ENCODE peak calls at places on chromosomes 4 and X, in six cellular contexts. One of them, this sample, is unnamed.
A peak's percentile ranks its signal among the peaks of the same experiment; 100 is the strongest.

GRCh38 chrX:98111684-98112083 is 1228.0 kb downstream of the RPA4 start:
- DNase-seq in IMR-90: no peak
- DNase-seq in hepatocyte: no peak
- DNase-seq in A549: no peak
- DNase-seq in coronary artery: no peak
- DNase-seq in SK-N-SH: no peak
- DNase-seq in this sample: no peak

GRCh38 chrX:139720136-139720535 is 12.2 kb upstream of the MCF2 start:
- DNase-seq in IMR-90: peak; percentile 68
- DNase-seq in hepatocyte: no peak
- DNase-seq in A549: peak; percentile 34
- DNase-seq in coronary artery: no peak
- DNase-seq in SK-N-SH: no peak
- DNase-seq in this sample: peak; percentile 30

GRCh38 chrX:133535066-133535465 is 119.8 kb upstream of the GPC4 start:
- DNase-seq in IMR-90: no peak
- DNase-seq in hepatocyte: no peak
- DNase-seq in A549: no peak
- DNase-seq in coronary artery: no peak
- DNase-seq in SK-N-SH: no peak
- DNase-seq in this sample: no peak

GRCh38 chr4:94298725-94299252 is 43.8 kb downstream of the HPGDS start:
- DNase-seq in IMR-90: no peak
- DNase-seq in hepatocyte: peak; percentile 46
- DNase-seq in A549: no peak
- DNase-seq in coronary artery: no peak
- DNase-seq in SK-N-SH: no peak
- DNase-seq in this sample: no peak

GRCh38 chrX:118062048-118062789 is 54.4 kb downstream of the KLHL13 start:
- DNase-seq in IMR-90: no peak
- DNase-seq in hepatocyte: no peak
- DNase-seq in A549: no peak
- DNase-seq in coronary artery: no peak
- DNase-seq in SK-N-SH: no peak
- DNase-seq in this sample: no peak

GRCh38 chr4:163385466-163385865 is 41.8 kb downstream of the NPY5R start:
- DNase-seq in IMR-90: no peak
- DNase-seq in hepatocyte: no peak
- DNase-seq in A549: no peak
- DNase-seq in coronary artery: no peak
- DNase-seq in SK-N-SH: no peak
- DNase-seq in this sample: no peak

GRCh38 chr4:164081371-164081770 is 586.9 kb downstream of the TMA16 start:
- DNase-seq in IMR-90: no peak
- DNase-seq in hepatocyte: no peak
- DNase-seq in A549: no peak
- DNase-seq in coronary artery: no peak
- DNase-seq in SK-N-SH: no peak
- DNase-seq in this sample: no peak

GRCh38 chr4:4847011-4847410 is 12.5 kb upstream of the MSX1 start:
- DNase-seq in IMR-90: no peak
- DNase-seq in hepatocyte: no peak
- DNase-seq in A549: no peak
- DNase-seq in coronary artery: no peak
- DNase-seq in SK-N-SH: no peak
- DNase-seq in this sample: no peak

GRCh38 chr4:20532871-20533870 is 167.1 kb upstream of the PACRGL start:
- DNase-seq in IMR-90: peak; percentile 41
- DNase-seq in hepatocyte: no peak
- DNase-seq in A549: no peak
- DNase-seq in coronary artery: no peak
- DNase-seq in SK-N-SH: no peak
- DNase-seq in this sample: no peak

GRCh38 chr4:181896609-181897008 is 346.6 kb upstream of the TENM3 start:
- DNase-seq in IMR-90: no peak
- DNase-seq in hepatocyte: peak; percentile 10
- DNase-seq in A549: no peak
- DNase-seq in coronary artery: no peak
- DNase-seq in SK-N-SH: no peak
- DNase-seq in this sample: peak; percentile 55

DNA sequence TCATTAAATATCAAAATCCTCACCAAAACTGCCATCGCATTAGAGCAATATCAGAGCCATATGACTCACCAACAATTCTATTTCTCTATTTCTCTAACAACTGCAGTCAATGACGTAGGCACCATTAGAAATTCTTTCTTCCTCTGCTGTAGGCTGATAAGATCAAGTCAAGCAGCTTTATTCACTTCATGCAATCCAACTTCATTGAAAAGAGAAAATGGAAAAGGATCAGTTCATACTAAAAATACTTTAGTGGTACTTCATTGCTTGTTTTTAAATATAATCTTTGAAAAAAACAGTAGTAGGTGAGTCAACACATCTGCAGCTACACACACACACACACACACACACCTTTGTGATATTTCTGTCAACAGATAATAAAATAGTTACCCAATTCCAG is 345.3 kb upstream of the TENM3 start:
- DNase-seq in IMR-90: peak; percentile 91
- DNase-seq in hepatocyte: peak; percentile 21
- DNase-seq in A549: no peak
- DNase-seq in coronary artery: no peak
- DNase-seq in SK-N-SH: no peak
- DNase-seq in this sample: no peak
- H3K4me3 ChIP-seq in IMR-90: no peak overlapping the region
- H3K4me3 ChIP-seq in hepatocyte: no peak overlapping the region
- H3K4me3 ChIP-seq in A549: no peak overlapping the region
- H3K4me3 ChIP-seq in coronary artery: no peak overlapping the region
- H3K4me3 ChIP-seq in SK-N-SH: no peak overlapping the region
- H3K4me3 ChIP-seq in this sample: no peak overlapping the region

GRCh38 chr4:131052646-131053045 is 1956.7 kb downstream of the C4orf33 start:
- DNase-seq in IMR-90: no peak
- DNase-seq in hepatocyte: peak; percentile 9
- DNase-seq in A549: no peak
- DNase-seq in coronary artery: no peak
- DNase-seq in SK-N-SH: no peak
- DNase-seq in this sample: no peak

GRCh38 chr4:131054489-131055019 is 1958.6 kb downstream of the C4orf33 start:
- DNase-seq in IMR-90: no peak
- DNase-seq in hepatocyte: no peak
- DNase-seq in A549: peak; percentile 17
- DNase-seq in coronary artery: no peak
- DNase-seq in SK-N-SH: no peak
- DNase-seq in this sample: no peak
- TF ChIP-seq CTCF in IMR-90: no peak
- TF ChIP-seq CTCF in hepatocyte: no peak
- TF ChIP-seq CTCF in A549: no peak
- TF ChIP-seq CTCF in coronary artery: no peak
- TF ChIP-seq CTCF in SK-N-SH: no peak
- TF ChIP-seq CTCF in this sample: no peak

GRCh38 chr4:8050180-8050554 is 108.4 kb downstream of the ABLIM2 start:
- DNase-seq in IMR-90: no peak
- DNase-seq in hepatocyte: no peak
- DNase-seq in A549: no peak
- DNase-seq in coronary artery: no peak
- DNase-seq in SK-N-SH: no peak
- DNase-seq in this sample: no peak
- H3K27ac ChIP-seq in IMR-90: no peak overlapping the region
- H3K27ac ChIP-seq in hepatocyte: no peak overlapping the region
- H3K27ac ChIP-seq in A549: no peak overlapping the region
- H3K27ac ChIP-seq in coronary artery: no peak overlapping the region
- H3K27ac ChIP-seq in SK-N-SH: no peak overlapping the region
- H3K27ac ChIP-seq in this sample: no peak overlapping the region

GRCh38 chrX:111052478-111052877 is 43.5 kb upstream of the PAK3 start:
- DNase-seq in IMR-90: no peak
- DNase-seq in hepatocyte: no peak
- DNase-seq in A549: no peak
- DNase-seq in coronary artery: no peak
- DNase-seq in SK-N-SH: no peak
- DNase-seq in this sample: no peak

GRCh38 chrX:111047575-111047974 is 48.4 kb upstream of the PAK3 start:
- DNase-seq in IMR-90: no peak
- DNase-seq in hepatocyte: no peak
- DNase-seq in A549: no peak
- DNase-seq in coronary artery: no peak
- DNase-seq in SK-N-SH: no peak
- DNase-seq in this sample: no peak
- H3K4me3 ChIP-seq in IMR-90: no peak overlapping the region
- H3K4me3 ChIP-seq in hepatocyte: no peak overlapping the region
- H3K4me3 ChIP-seq in A549: no peak overlapping the region
- H3K4me3 ChIP-seq in coronary artery: no peak overlapping the region
- H3K4me3 ChIP-seq in SK-N-SH: no peak overlapping the region
- H3K4me3 ChIP-seq in this sample: no peak overlapping the region

DNA sequence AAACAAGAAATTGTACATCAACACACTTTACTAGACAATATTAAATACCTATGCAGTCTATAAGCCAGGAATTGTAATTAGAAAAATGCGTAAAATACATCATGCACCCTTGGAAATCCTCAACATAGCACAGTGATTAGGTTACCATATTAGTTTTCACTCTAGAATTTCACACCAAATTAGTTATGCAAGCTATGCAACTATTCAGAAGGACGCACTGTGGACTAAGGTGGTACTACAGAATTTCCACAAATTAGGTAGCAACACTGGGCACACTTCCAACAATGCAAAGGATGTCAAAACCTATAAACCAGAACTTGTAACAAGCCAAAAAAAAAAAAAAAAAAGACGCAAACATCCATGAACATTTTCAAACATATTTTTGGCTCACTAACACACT is 71.1 kb upstream of the ZCCHC13 start:
- DNase-seq in IMR-90: peak; percentile 23
- DNase-seq in hepatocyte: no peak
- DNase-seq in A549: peak; percentile 43
- DNase-seq in coronary artery: no peak
- DNase-seq in SK-N-SH: peak; percentile 5
- DNase-seq in this sample: no peak
- TF ChIP-seq CTCF in IMR-90: no peak
- TF ChIP-seq CTCF in hepatocyte: no peak
- TF ChIP-seq CTCF in A549: no peak
- TF ChIP-seq CTCF in coronary artery: no peak
- TF ChIP-seq CTCF in SK-N-SH: peak; percentile 30
- TF ChIP-seq CTCF in this sample: no peak

GRCh38 chr4:184669251-184669650 is 19.7 kb downstream of the PRIMPOL start:
- DNase-seq in IMR-90: no peak
- DNase-seq in hepatocyte: no peak
- DNase-seq in A549: no peak
- DNase-seq in coronary artery: no peak
- DNase-seq in SK-N-SH: no peak
- DNase-seq in this sample: no peak
- H3K27ac ChIP-seq in IMR-90: no peak overlapping the region
- H3K27ac ChIP-seq in hepatocyte: no peak overlapping the region
- H3K27ac ChIP-seq in A549: no peak overlapping the region
- H3K27ac ChIP-seq in coronary artery: no peak overlapping the region
- H3K27ac ChIP-seq in SK-N-SH: no peak overlapping the region
- H3K27ac ChIP-seq in this sample: no peak overlapping the region

GRCh38 chr4:47032405-47033106 is 1.2 kb downstream of the GABRB1 start:
- DNase-seq in IMR-90: peak; percentile 65
- DNase-seq in hepatocyte: peak; percentile 84
- DNase-seq in A549: peak; percentile 30
- DNase-seq in coronary artery: peak; percentile 83
- DNase-seq in SK-N-SH: peak; percentile 82
- DNase-seq in this sample: peak; percentile 20
- H3K4me3 ChIP-seq in IMR-90: peak overlapping the region; percentile 58
- H3K4me3 ChIP-seq in hepatocyte: peak overlapping the region; percentile 94
- H3K4me3 ChIP-seq in A549: peak overlapping the region; percentile 31
- H3K4me3 ChIP-seq in coronary artery: peak overlapping the region; percentile 68
- H3K4me3 ChIP-seq in SK-N-SH: peak overlapping the region; percentile 67
- H3K4me3 ChIP-seq in this sample: peak overlapping the region; percentile 68

DNA sequence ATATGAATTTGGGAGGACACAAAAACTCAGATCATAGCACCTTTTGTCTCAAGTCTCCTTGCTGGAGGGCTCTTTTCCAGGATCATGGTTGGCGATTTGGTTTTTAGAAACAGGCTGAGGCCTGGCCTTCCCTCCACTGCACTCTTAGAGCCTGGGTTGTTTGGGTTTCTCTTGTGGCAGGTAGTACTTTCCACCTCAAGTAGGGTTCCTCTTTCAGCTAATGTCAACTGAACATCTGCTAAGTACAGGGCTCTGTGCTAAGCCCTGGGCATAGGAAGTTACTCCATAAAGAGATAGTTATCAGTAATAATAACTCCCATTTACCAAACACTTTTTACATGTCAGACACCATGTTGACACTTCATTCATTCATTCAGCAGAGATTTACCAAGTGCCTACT is 28.2 kb upstream of the APLN start:
- DNase-seq in IMR-90: no peak
- DNase-seq in hepatocyte: no peak
- DNase-seq in A549: no peak
- DNase-seq in coronary artery: peak; percentile 33
- DNase-seq in SK-N-SH: no peak
- DNase-seq in this sample: no peak
- TF ChIP-seq CTCF in IMR-90: no peak
- TF ChIP-seq CTCF in hepatocyte: no peak
- TF ChIP-seq CTCF in A549: no peak
- TF ChIP-seq CTCF in coronary artery: no peak
- TF ChIP-seq CTCF in SK-N-SH: no peak
- TF ChIP-seq CTCF in this sample: no peak

GRCh38 chrX:55008571-55009358 is 8.6 kb downstream of the APEX2 start:
- DNase-seq in IMR-90: peak; percentile 4
- DNase-seq in hepatocyte: no peak
- DNase-seq in A549: peak; percentile 6
- DNase-seq in coronary artery: no peak
- DNase-seq in SK-N-SH: no peak
- DNase-seq in this sample: no peak

GRCh38 chrX:55011294-55011693 is 11.1 kb downstream of the APEX2 start:
- DNase-seq in IMR-90: peak; percentile 4
- DNase-seq in hepatocyte: no peak
- DNase-seq in A549: no peak
- DNase-seq in coronary artery: no peak
- DNase-seq in SK-N-SH: peak; percentile 39
- DNase-seq in this sample: no peak

GRCh38 chrX:55006827-55007621 is 6.9 kb downstream of the APEX2 start:
- DNase-seq in IMR-90: no peak
- DNase-seq in hepatocyte: peak; percentile 9
- DNase-seq in A549: no peak
- DNase-seq in coronary artery: no peak
- DNase-seq in SK-N-SH: no peak
- DNase-seq in this sample: no peak

GRCh38 chrX:55004231-55004630 is 4.1 kb downstream of the APEX2 start:
- DNase-seq in IMR-90: no peak
- DNase-seq in hepatocyte: no peak
- DNase-seq in A549: no peak
- DNase-seq in coronary artery: no peak
- DNase-seq in SK-N-SH: no peak
- DNase-seq in this sample: no peak

GRCh38 chrX:55007633-55008032 is 7.5 kb downstream of the APEX2 start:
- DNase-seq in IMR-90: peak; percentile 63
- DNase-seq in hepatocyte: peak; percentile 75
- DNase-seq in A549: peak; percentile 31
- DNase-seq in coronary artery: no peak
- DNase-seq in SK-N-SH: no peak
- DNase-seq in this sample: peak; percentile 11
- H3K27ac ChIP-seq in IMR-90: no peak overlapping the region
- H3K27ac ChIP-seq in hepatocyte: peak overlapping the region; percentile 88
- H3K27ac ChIP-seq in A549: no peak overlapping the region
- H3K27ac ChIP-seq in coronary artery: peak overlapping the region; percentile 46
- H3K27ac ChIP-seq in SK-N-SH: no peak overlapping the region
- H3K27ac ChIP-seq in this sample: peak overlapping the region; percentile 39

This sample was measured in AG04450.